ENCODE peak calls at places on chromosome 7, in five cellular contexts. One of them, this sample, is unnamed.

GRCh38 chr7:129401968-129402860 is 32.0 kb upstream of the STRIP2 start:
- DNase-seq in tibial nerve: no peak
- DNase-seq in AG09309: no peak
- DNase-seq in testis: no peak
- DNase-seq in cardiac muscle cell: no peak
- DNase-seq in this sample: no peak

GRCh38 chr7:143063741-143064140 is 11.6 kb downstream of the OR6V1 start:
- DNase-seq in tibial nerve: no peak
- DNase-seq in AG09309: no peak
- DNase-seq in testis: no peak
- DNase-seq in cardiac muscle cell: no peak
- DNase-seq in this sample: no peak

GRCh38 chr7:70710011-70710480 is 421.9 kb upstream of the GALNT17 start:
- DNase-seq in tibial nerve: no peak
- DNase-seq in AG09309: no peak
- DNase-seq in testis: no peak
- DNase-seq in cardiac muscle cell: no peak
- DNase-seq in this sample: no peak

GRCh38 chr7:126635545-126635944 is 617.2 kb downstream of the GRM8 start:
- DNase-seq in tibial nerve: no peak
- DNase-seq in AG09309: no peak
- DNase-seq in testis: no peak
- DNase-seq in cardiac muscle cell: no peak
- DNase-seq in this sample: no peak

GRCh38 chr7:108525985-108526767 is at the start of gene PNPLA8:
- DNase-seq in tibial nerve: peak; percentile 100
- DNase-seq in AG09309: peak; percentile 97
- DNase-seq in testis: peak; percentile 100
- DNase-seq in cardiac muscle cell: peak; percentile 99
- DNase-seq in this sample: peak; percentile 99

GRCh38 chr7:88259656-88260380 is 40.0 kb upstream of the SRI start:
- DNase-seq in tibial nerve: no peak
- DNase-seq in AG09309: no peak
- DNase-seq in testis: no peak
- DNase-seq in cardiac muscle cell: no peak
- DNase-seq in this sample: no peak

GRCh38 chr7:14698239-14698638 is 204.3 kb downstream of the DGKB start:
- DNase-seq in tibial nerve: no peak
- DNase-seq in AG09309: no peak
- DNase-seq in testis: no peak
- DNase-seq in cardiac muscle cell: no peak
- DNase-seq in this sample: peak; percentile 15

GRCh38 chr7:45593121-45593541 is 19.0 kb downstream of the ADCY1 start:
- DNase-seq in tibial nerve: no peak
- DNase-seq in AG09309: no peak
- DNase-seq in testis: no peak
- DNase-seq in cardiac muscle cell: no peak
- DNase-seq in this sample: no peak

GRCh38 chr7:81519886-81520285 is 250.0 kb downstream of the HGF start:
- DNase-seq in tibial nerve: no peak
- DNase-seq in AG09309: no peak
- DNase-seq in testis: no peak
- DNase-seq in cardiac muscle cell: no peak
- DNase-seq in this sample: no peak

GRCh38 chr7:95340491-95340890 is 16.2 kb upstream of the PON1 start:
- DNase-seq in tibial nerve: no peak
- DNase-seq in AG09309: no peak
- DNase-seq in testis: no peak
- DNase-seq in cardiac muscle cell: no peak
- DNase-seq in this sample: no peak

GRCh38 chr7:135414850-135415439 is 95.0 kb downstream of the CNOT4 start:
- DNase-seq in tibial nerve: peak; percentile 24
- DNase-seq in AG09309: peak; percentile 11
- DNase-seq in testis: peak; percentile 72
- DNase-seq in cardiac muscle cell: peak; percentile 60
- DNase-seq in this sample: peak; percentile 47

GRCh38 chr7:148503900-148504487 is 86.6 kb upstream of the C7orf33 start:
- DNase-seq in tibial nerve: peak; percentile 33
- DNase-seq in AG09309: no peak
- DNase-seq in testis: no peak
- DNase-seq in cardiac muscle cell: peak; percentile 45
- DNase-seq in this sample: peak; percentile 44

GRCh38 chr7:124575181-124575580 is 190.4 kb downstream of the GPR37 start:
- DNase-seq in tibial nerve: no peak
- DNase-seq in AG09309: no peak
- DNase-seq in testis: no peak
- DNase-seq in cardiac muscle cell: no peak
- DNase-seq in this sample: no peak

GRCh38 chr7:152733286-152733934 is 26.1 kb upstream of the ACTR3B start:
- DNase-seq in tibial nerve: no peak
- DNase-seq in AG09309: no peak
- DNase-seq in testis: no peak
- DNase-seq in cardiac muscle cell: no peak
- DNase-seq in this sample: no peak

GRCh38 chr7:34130558-34131285 is 225.4 kb downstream of the BMPER start:
- DNase-seq in tibial nerve: no peak
- DNase-seq in AG09309: no peak
- DNase-seq in testis: no peak
- DNase-seq in cardiac muscle cell: no peak
- DNase-seq in this sample: peak; percentile 15

GRCh38 chr7:20075992-20076813 is 141.0 kb downstream of the MACC1 start:
- DNase-seq in tibial nerve: no peak
- DNase-seq in AG09309: peak; percentile 47
- DNase-seq in testis: no peak
- DNase-seq in cardiac muscle cell: no peak
- DNase-seq in this sample: no peak

GRCh38 chr7:1693419-1693990 is 23.4 kb downstream of the ELFN1 start:
- DNase-seq in tibial nerve: no peak
- DNase-seq in AG09309: no peak
- DNase-seq in testis: no peak
- DNase-seq in cardiac muscle cell: no peak
- DNase-seq in this sample: no peak

GRCh38 chr7:93821463-93821862 is 69.1 kb downstream of the TFPI2 start:
- DNase-seq in tibial nerve: no peak
- DNase-seq in AG09309: no peak
- DNase-seq in testis: no peak
- DNase-seq in cardiac muscle cell: no peak
- DNase-seq in this sample: no peak

GRCh38 chr7:159099217-159099655 is 45.4 kb downstream of the VIPR2 start:
- DNase-seq in tibial nerve: no peak
- DNase-seq in AG09309: no peak
- DNase-seq in testis: no peak
- DNase-seq in cardiac muscle cell: no peak
- DNase-seq in this sample: no peak

GRCh38 chr7:14016950-14017349 is 27.5 kb upstream of the ETV1 start:
- DNase-seq in tibial nerve: no peak
- DNase-seq in AG09309: no peak
- DNase-seq in testis: no peak
- DNase-seq in cardiac muscle cell: no peak
- DNase-seq in this sample: no peak

GRCh38 chr7:7944619-7945282 is 23.8 kb upstream of the GLCCI1 start:
- DNase-seq in tibial nerve: no peak
- DNase-seq in AG09309: no peak
- DNase-seq in testis: no peak
- DNase-seq in cardiac muscle cell: no peak
- DNase-seq in this sample: no peak

GRCh38 chr7:130887182-130888016 is 153.4 kb upstream of the KLF14 start:
- DNase-seq in tibial nerve: no peak
- DNase-seq in AG09309: peak; percentile 67
- DNase-seq in testis: no peak
- DNase-seq in cardiac muscle cell: no peak
- DNase-seq in this sample: peak; percentile 93

GRCh38 chr7:9189683-9190082 is 756.3 kb downstream of the NXPH1 start:
- DNase-seq in tibial nerve: no peak
- DNase-seq in AG09309: no peak
- DNase-seq in testis: no peak
- DNase-seq in cardiac muscle cell: no peak
- DNase-seq in this sample: no peak

GRCh38 chr7:137879357-137880158 is 32.8 kb upstream of the DGKI start:
- DNase-seq in tibial nerve: no peak
- DNase-seq in AG09309: no peak
- DNase-seq in testis: no peak
- DNase-seq in cardiac muscle cell: no peak
- DNase-seq in this sample: peak; percentile 68

GRCh38 chr7:56074371-56074791 is 10.3 kb downstream of the SUMF2 start:
- DNase-seq in tibial nerve: peak; percentile 84
- DNase-seq in AG09309: peak; percentile 40
- DNase-seq in testis: peak; percentile 87
- DNase-seq in cardiac muscle cell: peak; percentile 84
- DNase-seq in this sample: peak; percentile 79

GRCh38 chr7:98286093-98286525 is 4.6 kb downstream of the BRI3 start:
- DNase-seq in tibial nerve: peak; percentile 87
- DNase-seq in AG09309: no peak
- DNase-seq in testis: peak; percentile 55
- DNase-seq in cardiac muscle cell: no peak
- DNase-seq in this sample: peak; percentile 88

GRCh38 chr7:25389489-25390106 is 161.3 kb upstream of the NPVF start:
- DNase-seq in tibial nerve: peak; percentile 56
- DNase-seq in AG09309: no peak
- DNase-seq in testis: peak; percentile 22
- DNase-seq in cardiac muscle cell: peak; percentile 67
- DNase-seq in this sample: no peak
- TF ChIP-seq CTCF in tibial nerve: peak; percentile 48
- TF ChIP-seq CTCF in AG09309: peak; percentile 60
- TF ChIP-seq CTCF in testis: peak; percentile 52
- TF ChIP-seq CTCF in cardiac muscle cell: peak; percentile 56
- TF ChIP-seq CTCF in this sample: peak; percentile 64

GRCh38 chr7:11155883-11156282 is 182.2 kb downstream of the PHF14 start:
- DNase-seq in tibial nerve: no peak
- DNase-seq in AG09309: peak; percentile 4
- DNase-seq in testis: no peak
- DNase-seq in cardiac muscle cell: no peak
- DNase-seq in this sample: no peak

GRCh38 chr7:11153694-11154093 is 180.0 kb downstream of the PHF14 start:
- DNase-seq in tibial nerve: no peak
- DNase-seq in AG09309: no peak
- DNase-seq in testis: no peak
- DNase-seq in cardiac muscle cell: no peak
- DNase-seq in this sample: no peak
- TF ChIP-seq CTCF in tibial nerve: no peak
- TF ChIP-seq CTCF in AG09309: no peak
- TF ChIP-seq CTCF in testis: no peak
- TF ChIP-seq CTCF in cardiac muscle cell: no peak
- TF ChIP-seq CTCF in this sample: no peak

GRCh38 chr7:140347218-140347617 is 51.1 kb downstream of the SLC37A3 start:
- DNase-seq in tibial nerve: no peak
- DNase-seq in AG09309: no peak
- DNase-seq in testis: no peak
- DNase-seq in cardiac muscle cell: no peak
- DNase-seq in this sample: no peak

GRCh38 chr7:140345426-140345825 is 52.9 kb downstream of the SLC37A3 start:
- DNase-seq in tibial nerve: no peak
- DNase-seq in AG09309: no peak
- DNase-seq in testis: no peak
- DNase-seq in cardiac muscle cell: no peak
- DNase-seq in this sample: no peak

GRCh38 chr7:140348161-140348849 is 50.0 kb downstream of the SLC37A3 start:
- DNase-seq in tibial nerve: no peak
- DNase-seq in AG09309: peak; percentile 86
- DNase-seq in testis: no peak
- DNase-seq in cardiac muscle cell: no peak
- DNase-seq in this sample: peak; percentile 9

GRCh38 chr7:140342732-140343514 is 55.4 kb downstream of the SLC37A3 start:
- DNase-seq in tibial nerve: no peak
- DNase-seq in AG09309: no peak
- DNase-seq in testis: peak; percentile 50
- DNase-seq in cardiac muscle cell: peak; percentile 74
- DNase-seq in this sample: no peak
- TF ChIP-seq CTCF in tibial nerve: peak; percentile 26
- TF ChIP-seq CTCF in AG09309: peak; percentile 38
- TF ChIP-seq CTCF in testis: no peak
- TF ChIP-seq CTCF in cardiac muscle cell: peak; percentile 44
- TF ChIP-seq CTCF in this sample: peak; percentile 54

GRCh38 chr7:42685911-42686310 is 226.0 kb downstream of the C7orf25 start:
- DNase-seq in tibial nerve: no peak
- DNase-seq in AG09309: no peak
- DNase-seq in testis: no peak
- DNase-seq in cardiac muscle cell: no peak
- DNase-seq in this sample: no peak

GRCh38 chr7:42691030-42691639 is 220.7 kb downstream of the C7orf25 start:
- DNase-seq in tibial nerve: peak; percentile 20
- DNase-seq in AG09309: peak; percentile 7
- DNase-seq in testis: peak; percentile 40
- DNase-seq in cardiac muscle cell: peak; percentile 74
- DNase-seq in this sample: peak; percentile 41

GRCh38 chr7:42692609-42693008 is 219.3 kb downstream of the C7orf25 start:
- DNase-seq in tibial nerve: no peak
- DNase-seq in AG09309: peak; percentile 2
- DNase-seq in testis: no peak
- DNase-seq in cardiac muscle cell: no peak
- DNase-seq in this sample: no peak

GRCh38 chr7:42686594-42687156 is 225.2 kb downstream of the C7orf25 start:
- DNase-seq in tibial nerve: no peak
- DNase-seq in AG09309: no peak
- DNase-seq in testis: no peak
- DNase-seq in cardiac muscle cell: peak; percentile 31
- DNase-seq in this sample: no peak

GRCh38 chr7:42689626-42690025 is 222.2 kb downstream of the C7orf25 start:
- DNase-seq in tibial nerve: no peak
- DNase-seq in AG09309: no peak
- DNase-seq in testis: no peak
- DNase-seq in cardiac muscle cell: no peak
- DNase-seq in this sample: no peak
- TF ChIP-seq CTCF in tibial nerve: no peak
- TF ChIP-seq CTCF in AG09309: no peak
- TF ChIP-seq CTCF in testis: no peak
- TF ChIP-seq CTCF in cardiac muscle cell: no peak
- TF ChIP-seq CTCF in this sample: no peak

GRCh38 chr7:78018541-78019456 is 220.2 kb downstream of the PHTF2 start:
- DNase-seq in tibial nerve: peak; percentile 59
- DNase-seq in AG09309: no peak
- DNase-seq in testis: peak; percentile 76
- DNase-seq in cardiac muscle cell: no peak
- DNase-seq in this sample: peak; percentile 18
- TF ChIP-seq CTCF in tibial nerve: no peak
- TF ChIP-seq CTCF in AG09309: no peak
- TF ChIP-seq CTCF in testis: no peak
- TF ChIP-seq CTCF in cardiac muscle cell: no peak
- TF ChIP-seq CTCF in this sample: no peak

GRCh38 chr7:157228864-157229422 is 90.2 kb downstream of the UBE3C start:
- DNase-seq in tibial nerve: no peak
- DNase-seq in AG09309: no peak
- DNase-seq in testis: peak; percentile 43
- DNase-seq in cardiac muscle cell: peak; percentile 37
- DNase-seq in this sample: peak; percentile 38
- TF ChIP-seq CTCF in tibial nerve: no peak
- TF ChIP-seq CTCF in AG09309: peak; percentile 52
- TF ChIP-seq CTCF in testis: no peak
- TF ChIP-seq CTCF in cardiac muscle cell: peak; percentile 44
- TF ChIP-seq CTCF in this sample: peak; percentile 69